ENCODE peak calls at places on chromosomes 11 and 22, in eight cellular contexts. One of them, this sample, is unnamed.

GRCh38 chr22:26740253-26740652 is 82.9 kb downstream of the MIAT start:
- DNase-seq in tibial nerve: no peak
- DNase-seq in PC-3: no peak
- DNase-seq in body of pancreas: no peak
- DNase-seq in pancreas: no peak
- DNase-seq in cardiac muscle cell: peak
- DNase-seq in IMR-90: no peak
- DNase-seq in GM23338: peak
- DNase-seq in this sample: no peak

GRCh38 chr22:18031670-18032454 is 7.5 kb upstream of the MICAL3 start:
- DNase-seq in tibial nerve: no peak
- DNase-seq in PC-3: peak
- DNase-seq in body of pancreas: peak
- DNase-seq in pancreas: peak
- DNase-seq in cardiac muscle cell: no peak
- DNase-seq in IMR-90: peak
- DNase-seq in GM23338: no peak
- DNase-seq in this sample: no peak

GRCh38 chr11:34044664-34045485 is 6.7 kb upstream of the CAPRIN1 start:
- DNase-seq in tibial nerve: peak
- DNase-seq in PC-3: peak
- DNase-seq in body of pancreas: no peak
- DNase-seq in pancreas: no peak
- DNase-seq in cardiac muscle cell: no peak
- DNase-seq in IMR-90: peak
- DNase-seq in GM23338: peak
- DNase-seq in this sample: no peak

GRCh38 chr11:61384271-61385242 is 7.8 kb upstream of the TMEM216 start:
- DNase-seq in tibial nerve: no peak
- DNase-seq in PC-3: peak
- DNase-seq in body of pancreas: no peak
- DNase-seq in pancreas: no peak
- DNase-seq in cardiac muscle cell: peak
- DNase-seq in IMR-90: peak
- DNase-seq in GM23338: peak
- DNase-seq in this sample: no peak

GRCh38 chr11:1736447-1736992 is 13.9 kb downstream of the IFITM10 start:
- DNase-seq in tibial nerve: no peak
- DNase-seq in PC-3: no peak
- DNase-seq in body of pancreas: no peak
- DNase-seq in pancreas: no peak
- DNase-seq in cardiac muscle cell: no peak
- DNase-seq in IMR-90: no peak
- DNase-seq in GM23338: no peak
- DNase-seq in this sample: no peak

GRCh38 chr11:112902411-112903011 is 58.7 kb upstream of the NCAM1 start:
- DNase-seq in tibial nerve: no peak
- DNase-seq in PC-3: no peak
- DNase-seq in body of pancreas: no peak
- DNase-seq in pancreas: no peak
- DNase-seq in cardiac muscle cell: no peak
- DNase-seq in IMR-90: no peak
- DNase-seq in GM23338: no peak
- DNase-seq in this sample: no peak

GRCh38 chr22:46775364-46775758 is 12.9 kb downstream of the TBC1D22A start:
- DNase-seq in tibial nerve: no peak
- DNase-seq in PC-3: no peak
- DNase-seq in body of pancreas: no peak
- DNase-seq in pancreas: no peak
- DNase-seq in cardiac muscle cell: no peak
- DNase-seq in IMR-90: no peak
- DNase-seq in GM23338: no peak
- DNase-seq in this sample: peak

GRCh38 chr22:47205081-47205491 is 442.6 kb downstream of the TBC1D22A start:
- DNase-seq in tibial nerve: no peak
- DNase-seq in PC-3: no peak
- DNase-seq in body of pancreas: no peak
- DNase-seq in pancreas: no peak
- DNase-seq in cardiac muscle cell: no peak
- DNase-seq in IMR-90: no peak
- DNase-seq in GM23338: no peak
- DNase-seq in this sample: no peak

GRCh38 chr11:124115782-124116616 is 749 bp downstream of the VWA5A start:
- DNase-seq in tibial nerve: no peak
- DNase-seq in PC-3: no peak
- DNase-seq in body of pancreas: peak
- DNase-seq in pancreas: peak
- DNase-seq in cardiac muscle cell: peak
- DNase-seq in IMR-90: no peak
- DNase-seq in GM23338: peak
- DNase-seq in this sample: no peak

GRCh38 chr11:128784059-128784804 is 82.9 kb downstream of the KCNJ1 start:
- DNase-seq in tibial nerve: no peak
- DNase-seq in PC-3: no peak
- DNase-seq in body of pancreas: no peak
- DNase-seq in pancreas: no peak
- DNase-seq in cardiac muscle cell: no peak
- DNase-seq in IMR-90: no peak
- DNase-seq in GM23338: peak
- DNase-seq in this sample: no peak

GRCh38 chr11:118699508-118700220 is 20.2 kb upstream of the TREH start:
- DNase-seq in tibial nerve: no peak
- DNase-seq in PC-3: no peak
- DNase-seq in body of pancreas: no peak
- DNase-seq in pancreas: no peak
- DNase-seq in cardiac muscle cell: no peak
- DNase-seq in IMR-90: no peak
- DNase-seq in GM23338: no peak
- DNase-seq in this sample: no peak

GRCh38 chr11:134562941-134563471 is 151.0 kb upstream of the B3GAT1 start:
- DNase-seq in tibial nerve: no peak
- DNase-seq in PC-3: no peak
- DNase-seq in body of pancreas: no peak
- DNase-seq in pancreas: no peak
- DNase-seq in cardiac muscle cell: no peak
- DNase-seq in IMR-90: no peak
- DNase-seq in GM23338: no peak
- DNase-seq in this sample: no peak

GRCh38 chr11:112343368-112344039 is 82.8 kb upstream of the PLET1 start:
- DNase-seq in tibial nerve: no peak
- DNase-seq in PC-3: peak
- DNase-seq in body of pancreas: no peak
- DNase-seq in pancreas: no peak
- DNase-seq in cardiac muscle cell: no peak
- DNase-seq in IMR-90: peak
- DNase-seq in GM23338: no peak
- DNase-seq in this sample: no peak

GRCh38 chr22:47586038-47586437 is 823.6 kb downstream of the TBC1D22A start:
- DNase-seq in tibial nerve: no peak
- DNase-seq in PC-3: peak
- DNase-seq in body of pancreas: no peak
- DNase-seq in pancreas: no peak
- DNase-seq in cardiac muscle cell: no peak
- DNase-seq in IMR-90: no peak
- DNase-seq in GM23338: no peak
- DNase-seq in this sample: no peak

GRCh38 chr22:17083255-17083654 is 1.5 kb upstream of the IL17RA start:
- DNase-seq in tibial nerve: no peak
- DNase-seq in PC-3: no peak
- DNase-seq in body of pancreas: no peak
- DNase-seq in pancreas: no peak
- DNase-seq in cardiac muscle cell: no peak
- DNase-seq in IMR-90: no peak
- DNase-seq in GM23338: no peak
- DNase-seq in this sample: no peak

GRCh38 chr22:39629851-39630250 is 59.3 kb downstream of the CACNA1I start:
- DNase-seq in tibial nerve: no peak
- DNase-seq in PC-3: no peak
- DNase-seq in body of pancreas: no peak
- DNase-seq in pancreas: no peak
- DNase-seq in cardiac muscle cell: no peak
- DNase-seq in IMR-90: no peak
- DNase-seq in GM23338: no peak
- DNase-seq in this sample: no peak

GRCh38 chr11:59173080-59173963 is 1.4 kb downstream of the DTX4 start:
- DNase-seq in tibial nerve: no peak
- DNase-seq in PC-3: no peak
- DNase-seq in body of pancreas: peak
- DNase-seq in pancreas: no peak
- DNase-seq in cardiac muscle cell: peak
- DNase-seq in IMR-90: peak
- DNase-seq in GM23338: peak
- DNase-seq in this sample: no peak

GRCh38 chr11:119788096-119788883 is 59.3 kb upstream of the NECTIN1 start:
- DNase-seq in tibial nerve: no peak
- DNase-seq in PC-3: no peak
- DNase-seq in body of pancreas: no peak
- DNase-seq in pancreas: no peak
- DNase-seq in cardiac muscle cell: no peak
- DNase-seq in IMR-90: no peak
- DNase-seq in GM23338: no peak
- DNase-seq in this sample: no peak

GRCh38 chr11:1516273-1517067 is 29.9 kb upstream of the MOB2 start:
- DNase-seq in tibial nerve: no peak
- DNase-seq in PC-3: peak
- DNase-seq in body of pancreas: no peak
- DNase-seq in pancreas: no peak
- DNase-seq in cardiac muscle cell: no peak
- DNase-seq in IMR-90: peak
- DNase-seq in GM23338: no peak
- DNase-seq in this sample: no peak

GRCh38 chr11:11535611-11536010 is 86.2 kb downstream of the GALNT18 start:
- DNase-seq in tibial nerve: no peak
- DNase-seq in PC-3: no peak
- DNase-seq in body of pancreas: no peak
- DNase-seq in pancreas: no peak
- DNase-seq in cardiac muscle cell: no peak
- DNase-seq in IMR-90: no peak
- DNase-seq in GM23338: no peak
- DNase-seq in this sample: no peak

GRCh38 chr11:126072821-126073594 is 10.3 kb upstream of the CDON start:
- DNase-seq in tibial nerve: no peak
- DNase-seq in PC-3: peak
- DNase-seq in body of pancreas: no peak
- DNase-seq in pancreas: no peak
- DNase-seq in cardiac muscle cell: no peak
- DNase-seq in IMR-90: no peak
- DNase-seq in GM23338: no peak
- DNase-seq in this sample: no peak

GRCh38 chr11:62687508-62688396 is 1.6 kb downstream of the LRRN4CL start:
- DNase-seq in tibial nerve: no peak
- DNase-seq in PC-3: no peak
- DNase-seq in body of pancreas: no peak
- DNase-seq in pancreas: no peak
- DNase-seq in cardiac muscle cell: no peak
- DNase-seq in IMR-90: no peak
- DNase-seq in GM23338: peak
- DNase-seq in this sample: no peak
- H3K4me3 ChIP-seq in tibial nerve: peak
- H3K4me3 ChIP-seq in PC-3: no peak
- H3K4me3 ChIP-seq in body of pancreas: no peak
- H3K4me3 ChIP-seq in pancreas: no peak
- H3K4me3 ChIP-seq in cardiac muscle cell: no peak
- H3K4me3 ChIP-seq in IMR-90: no peak
- H3K4me3 ChIP-seq in GM23338: peak
- H3K4me3 ChIP-seq in this sample: no peak

DNA sequence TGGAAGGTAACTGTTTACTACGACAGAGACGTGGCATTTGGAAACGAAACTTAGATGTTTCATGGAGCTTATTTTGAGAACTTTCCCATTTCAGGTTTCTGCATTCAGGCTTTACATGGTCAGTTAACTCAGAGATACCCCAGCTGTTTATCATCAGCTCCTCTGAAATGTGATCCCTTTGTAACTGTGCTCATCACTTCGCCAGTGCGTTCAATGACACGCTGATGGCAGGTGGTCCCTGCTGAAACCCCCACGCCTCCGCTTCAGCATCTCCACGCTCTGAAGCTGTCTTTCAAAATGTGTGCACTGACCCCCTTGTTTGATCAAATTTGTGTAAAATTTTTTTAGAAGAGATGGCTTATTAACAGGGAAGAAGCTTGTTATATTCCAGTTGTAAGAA is 30.5 kb downstream of the ALG12 start:
- DNase-seq in tibial nerve: no peak
- DNase-seq in PC-3: no peak
- DNase-seq in body of pancreas: no peak
- DNase-seq in pancreas: no peak
- DNase-seq in cardiac muscle cell: no peak
- DNase-seq in IMR-90: no peak
- DNase-seq in GM23338: no peak
- DNase-seq in this sample: no peak
- TF ChIP-seq CTCF in tibial nerve: no peak
- TF ChIP-seq CTCF in PC-3: no peak
- TF ChIP-seq CTCF in body of pancreas: no peak
- TF ChIP-seq CTCF in pancreas: no peak
- TF ChIP-seq CTCF in cardiac muscle cell: no peak
- TF ChIP-seq CTCF in IMR-90: no peak
- TF ChIP-seq CTCF in GM23338: no peak
- TF ChIP-seq CTCF in this sample: no peak

GRCh38 chr22:45157907-45158306 is 5.8 kb upstream of the NUP50 start:
- DNase-seq in tibial nerve: no peak
- DNase-seq in PC-3: no peak
- DNase-seq in body of pancreas: no peak
- DNase-seq in pancreas: no peak
- DNase-seq in cardiac muscle cell: no peak
- DNase-seq in IMR-90: no peak
- DNase-seq in GM23338: no peak
- DNase-seq in this sample: no peak

GRCh38 chr22:45163074-45163416 is 680 bp upstream of the NUP50 start:
- DNase-seq in tibial nerve: no peak
- DNase-seq in PC-3: peak
- DNase-seq in body of pancreas: peak
- DNase-seq in pancreas: peak
- DNase-seq in cardiac muscle cell: peak
- DNase-seq in IMR-90: peak
- DNase-seq in GM23338: peak
- DNase-seq in this sample: peak

GRCh38 chr22:45162531-45162930 is 1.2 kb upstream of the NUP50 start:
- DNase-seq in tibial nerve: no peak
- DNase-seq in PC-3: no peak
- DNase-seq in body of pancreas: no peak
- DNase-seq in pancreas: no peak
- DNase-seq in cardiac muscle cell: no peak
- DNase-seq in IMR-90: no peak
- DNase-seq in GM23338: peak
- DNase-seq in this sample: peak

GRCh38 chr22:45163417-45164216 is at the start of gene NUP50:
- DNase-seq in tibial nerve: peak
- DNase-seq in PC-3: peak
- DNase-seq in body of pancreas: peak
- DNase-seq in pancreas: peak
- DNase-seq in cardiac muscle cell: peak
- DNase-seq in IMR-90: peak
- DNase-seq in GM23338: peak
- DNase-seq in this sample: peak

GRCh38 chr22:45159652-45160462 is 3.9 kb upstream of the NUP50 start:
- DNase-seq in tibial nerve: no peak
- DNase-seq in PC-3: peak
- DNase-seq in body of pancreas: peak
- DNase-seq in pancreas: peak
- DNase-seq in cardiac muscle cell: no peak
- DNase-seq in IMR-90: peak
- DNase-seq in GM23338: peak
- DNase-seq in this sample: no peak
- H3K4me3 ChIP-seq in tibial nerve: no peak
- H3K4me3 ChIP-seq in PC-3: peak
- H3K4me3 ChIP-seq in body of pancreas: no peak
- H3K4me3 ChIP-seq in pancreas: no peak
- H3K4me3 ChIP-seq in cardiac muscle cell: no peak
- H3K4me3 ChIP-seq in IMR-90: no peak
- H3K4me3 ChIP-seq in GM23338: peak
- H3K4me3 ChIP-seq in this sample: no peak

GRCh38 chr11:78832226-78832947 is 257.7 kb upstream of the NARS2 start:
- DNase-seq in tibial nerve: no peak
- DNase-seq in PC-3: no peak
- DNase-seq in body of pancreas: no peak
- DNase-seq in pancreas: no peak
- DNase-seq in cardiac muscle cell: no peak
- DNase-seq in IMR-90: no peak
- DNase-seq in GM23338: no peak
- DNase-seq in this sample: no peak
- TF ChIP-seq CTCF in tibial nerve: no peak
- TF ChIP-seq CTCF in PC-3: no peak
- TF ChIP-seq CTCF in body of pancreas: no peak
- TF ChIP-seq CTCF in pancreas: no peak
- TF ChIP-seq CTCF in cardiac muscle cell: peak
- TF ChIP-seq CTCF in IMR-90: no peak
- TF ChIP-seq CTCF in GM23338: peak
- TF ChIP-seq CTCF in this sample: no peak